ENCODE peak calls at places on chromosomes 12 and 14, in seven cellular contexts. One of them, this sample, is unnamed.

GRCh38 chr12:80862606-80863005 is 75.1 kb downstream of the LIN7A start:
- DNase-seq in BE2C: no peak
- DNase-seq in heart right ventricle: no peak
- DNase-seq in transverse colon: no peak
- DNase-seq in dorsolateral prefrontal cortex: no peak
- DNase-seq in choroid plexus epithelial cell: peak; percentile 24
- DNase-seq in cardiac muscle cell: peak; percentile 53
- DNase-seq in this sample: no peak

GRCh38 chr12:46492471-46493351 is 120.1 kb upstream of the SLC38A2 start:
- DNase-seq in BE2C: no peak
- DNase-seq in heart right ventricle: no peak
- DNase-seq in transverse colon: no peak
- DNase-seq in dorsolateral prefrontal cortex: no peak
- DNase-seq in choroid plexus epithelial cell: peak; percentile 98
- DNase-seq in cardiac muscle cell: peak; percentile 88
- DNase-seq in this sample: peak; percentile 80

GRCh38 chr12:109735825-109736551 is 22.4 kb downstream of the FAM222A start:
- DNase-seq in BE2C: peak; percentile 22
- DNase-seq in heart right ventricle: peak; percentile 61
- DNase-seq in transverse colon: peak; percentile 4
- DNase-seq in dorsolateral prefrontal cortex: no peak
- DNase-seq in choroid plexus epithelial cell: no peak
- DNase-seq in cardiac muscle cell: no peak
- DNase-seq in this sample: no peak

GRCh38 chr12:105245291-105245690 is 9.3 kb upstream of the APPL2 start:
- DNase-seq in BE2C: no peak
- DNase-seq in heart right ventricle: no peak
- DNase-seq in transverse colon: no peak
- DNase-seq in dorsolateral prefrontal cortex: no peak
- DNase-seq in choroid plexus epithelial cell: no peak
- DNase-seq in cardiac muscle cell: peak; percentile 28
- DNase-seq in this sample: no peak

GRCh38 chr14:62209287-62209899 is 447.2 kb downstream of the SNAPC1 start:
- DNase-seq in BE2C: no peak
- DNase-seq in heart right ventricle: no peak
- DNase-seq in transverse colon: no peak
- DNase-seq in dorsolateral prefrontal cortex: no peak
- DNase-seq in choroid plexus epithelial cell: peak; percentile 76
- DNase-seq in cardiac muscle cell: peak; percentile 92
- DNase-seq in this sample: no peak

GRCh38 chr14:101878222-101879211 is 85.9 kb upstream of the DYNC1H1 start:
- DNase-seq in BE2C: no peak
- DNase-seq in heart right ventricle: no peak
- DNase-seq in transverse colon: peak; percentile 39
- DNase-seq in dorsolateral prefrontal cortex: no peak
- DNase-seq in choroid plexus epithelial cell: no peak
- DNase-seq in cardiac muscle cell: no peak
- DNase-seq in this sample: no peak

GRCh38 chr12:122880668-122881067 is 15.3 kb downstream of the VPS37B start:
- DNase-seq in BE2C: no peak
- DNase-seq in heart right ventricle: no peak
- DNase-seq in transverse colon: no peak
- DNase-seq in dorsolateral prefrontal cortex: no peak
- DNase-seq in choroid plexus epithelial cell: peak; percentile 71
- DNase-seq in cardiac muscle cell: peak; percentile 73
- DNase-seq in this sample: no peak

GRCh38 chr14:95609398-95609990 is 74.6 kb downstream of the GLRX5 start:
- DNase-seq in BE2C: peak; percentile 67
- DNase-seq in heart right ventricle: no peak
- DNase-seq in transverse colon: no peak
- DNase-seq in dorsolateral prefrontal cortex: peak; percentile 11
- DNase-seq in choroid plexus epithelial cell: peak; percentile 37
- DNase-seq in cardiac muscle cell: peak; percentile 33
- DNase-seq in this sample: peak; percentile 76

GRCh38 chr12:4909734-4910501 is at the start of gene KCNA1:
- DNase-seq in BE2C: no peak
- DNase-seq in heart right ventricle: peak; percentile 20
- DNase-seq in transverse colon: no peak
- DNase-seq in dorsolateral prefrontal cortex: peak; percentile 81
- DNase-seq in choroid plexus epithelial cell: no peak
- DNase-seq in cardiac muscle cell: peak; percentile 19
- DNase-seq in this sample: peak; percentile 21

GRCh38 chr14:64234877-64235651 is 59.1 kb downstream of the ESR2 start:
- DNase-seq in BE2C: peak; percentile 75
- DNase-seq in heart right ventricle: no peak
- DNase-seq in transverse colon: peak; percentile 37
- DNase-seq in dorsolateral prefrontal cortex: peak; percentile 47
- DNase-seq in choroid plexus epithelial cell: peak; percentile 76
- DNase-seq in cardiac muscle cell: peak; percentile 58
- DNase-seq in this sample: no peak

GRCh38 chr12:107560194-107560905 is 125.2 kb upstream of the PWP1 start:
- DNase-seq in BE2C: no peak
- DNase-seq in heart right ventricle: no peak
- DNase-seq in transverse colon: no peak
- DNase-seq in dorsolateral prefrontal cortex: no peak
- DNase-seq in choroid plexus epithelial cell: no peak
- DNase-seq in cardiac muscle cell: no peak
- DNase-seq in this sample: no peak

GRCh38 chr14:51548187-51548586 is 103.5 kb upstream of the FRMD6 start:
- DNase-seq in BE2C: no peak
- DNase-seq in heart right ventricle: no peak
- DNase-seq in transverse colon: no peak
- DNase-seq in dorsolateral prefrontal cortex: no peak
- DNase-seq in choroid plexus epithelial cell: no peak
- DNase-seq in cardiac muscle cell: no peak
- DNase-seq in this sample: no peak

GRCh38 chr12:50061946-50062725 is 4.7 kb downstream of the ASIC1 start:
- DNase-seq in BE2C: no peak
- DNase-seq in heart right ventricle: no peak
- DNase-seq in transverse colon: no peak
- DNase-seq in dorsolateral prefrontal cortex: no peak
- DNase-seq in choroid plexus epithelial cell: peak; percentile 69
- DNase-seq in cardiac muscle cell: peak; percentile 74
- DNase-seq in this sample: no peak

GRCh38 chr14:92519246-92520101 is 5.9 kb downstream of the RIN3 start:
- DNase-seq in BE2C: no peak
- DNase-seq in heart right ventricle: no peak
- DNase-seq in transverse colon: no peak
- DNase-seq in dorsolateral prefrontal cortex: no peak
- DNase-seq in choroid plexus epithelial cell: no peak
- DNase-seq in cardiac muscle cell: no peak
- DNase-seq in this sample: no peak

GRCh38 chr14:96231731-96232130 is 24.3 kb upstream of the BDKRB1 start:
- DNase-seq in BE2C: no peak
- DNase-seq in heart right ventricle: no peak
- DNase-seq in transverse colon: no peak
- DNase-seq in dorsolateral prefrontal cortex: no peak
- DNase-seq in choroid plexus epithelial cell: no peak
- DNase-seq in cardiac muscle cell: no peak
- DNase-seq in this sample: no peak

GRCh38 chr14:101354726-101355125 is 206.6 kb upstream of the DIO3 start:
- DNase-seq in BE2C: no peak
- DNase-seq in heart right ventricle: no peak
- DNase-seq in transverse colon: no peak
- DNase-seq in dorsolateral prefrontal cortex: no peak
- DNase-seq in choroid plexus epithelial cell: no peak
- DNase-seq in cardiac muscle cell: no peak
- DNase-seq in this sample: no peak

GRCh38 chr12:113196996-113197395 is 11.5 kb downstream of the RITA1 start:
- DNase-seq in BE2C: peak; percentile 71
- DNase-seq in heart right ventricle: no peak
- DNase-seq in transverse colon: peak; percentile 76
- DNase-seq in dorsolateral prefrontal cortex: peak; percentile 61
- DNase-seq in choroid plexus epithelial cell: peak; percentile 89
- DNase-seq in cardiac muscle cell: peak; percentile 88
- DNase-seq in this sample: peak; percentile 84

GRCh38 chr12:24507827-24508226 is 441.1 kb downstream of the BCAT1 start:
- DNase-seq in BE2C: no peak
- DNase-seq in heart right ventricle: no peak
- DNase-seq in transverse colon: no peak
- DNase-seq in dorsolateral prefrontal cortex: no peak
- DNase-seq in choroid plexus epithelial cell: no peak
- DNase-seq in cardiac muscle cell: no peak
- DNase-seq in this sample: no peak

GRCh38 chr14:102863381-102863780 is 59.1 kb upstream of the AMN start:
- DNase-seq in BE2C: no peak
- DNase-seq in heart right ventricle: no peak
- DNase-seq in transverse colon: no peak
- DNase-seq in dorsolateral prefrontal cortex: no peak
- DNase-seq in choroid plexus epithelial cell: no peak
- DNase-seq in cardiac muscle cell: no peak
- DNase-seq in this sample: no peak

GRCh38 chr12:6118891-6119568 is 5.4 kb downstream of the VWF start:
- DNase-seq in BE2C: no peak
- DNase-seq in heart right ventricle: no peak
- DNase-seq in transverse colon: no peak
- DNase-seq in dorsolateral prefrontal cortex: no peak
- DNase-seq in choroid plexus epithelial cell: peak; percentile 73
- DNase-seq in cardiac muscle cell: no peak
- DNase-seq in this sample: no peak

GRCh38 chr14:36665887-36666415 is 4.3 kb downstream of the PAX9 start:
- DNase-seq in BE2C: no peak
- DNase-seq in heart right ventricle: no peak
- DNase-seq in transverse colon: no peak
- DNase-seq in dorsolateral prefrontal cortex: no peak
- DNase-seq in choroid plexus epithelial cell: no peak
- DNase-seq in cardiac muscle cell: no peak
- DNase-seq in this sample: no peak
- H3K4me3 ChIP-seq in BE2C: no peak overlapping the region
- H3K4me3 ChIP-seq in heart right ventricle: no peak overlapping the region
- H3K4me3 ChIP-seq in transverse colon: no peak overlapping the region
- H3K4me3 ChIP-seq in dorsolateral prefrontal cortex: no peak overlapping the region
- H3K4me3 ChIP-seq in choroid plexus epithelial cell: no peak overlapping the region
- H3K4me3 ChIP-seq in cardiac muscle cell: no peak overlapping the region
- H3K4me3 ChIP-seq in this sample: no peak overlapping the region

GRCh38 chr14:74350211-74350943 is 2.1 kb downstream of the VRTN start:
- DNase-seq in BE2C: no peak
- DNase-seq in heart right ventricle: no peak
- DNase-seq in transverse colon: no peak
- DNase-seq in dorsolateral prefrontal cortex: no peak
- DNase-seq in choroid plexus epithelial cell: no peak
- DNase-seq in cardiac muscle cell: no peak
- DNase-seq in this sample: no peak
- H3K4me3 ChIP-seq in BE2C: no peak overlapping the region
- H3K4me3 ChIP-seq in heart right ventricle: no peak overlapping the region
- H3K4me3 ChIP-seq in transverse colon: no peak overlapping the region
- H3K4me3 ChIP-seq in dorsolateral prefrontal cortex: no peak overlapping the region
- H3K4me3 ChIP-seq in choroid plexus epithelial cell: no peak overlapping the region
- H3K4me3 ChIP-seq in cardiac muscle cell: no peak overlapping the region
- H3K4me3 ChIP-seq in this sample: no peak overlapping the region

DNA sequence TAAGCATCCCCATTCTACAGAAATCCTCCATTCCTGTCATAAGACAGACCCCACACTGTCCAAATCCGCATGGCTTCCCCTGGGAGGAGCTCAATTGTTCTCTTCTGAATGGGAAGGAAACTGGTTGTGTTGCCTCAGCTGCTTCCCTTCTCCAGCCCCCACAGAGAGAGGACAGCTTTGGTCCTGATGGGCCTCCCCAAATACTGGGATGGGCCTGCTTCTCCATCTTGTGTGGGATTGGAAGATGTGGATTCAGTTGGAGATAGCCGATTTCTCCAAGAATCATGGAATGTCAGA is 40.3 kb downstream of the IGF1 start:
- DNase-seq in BE2C: no peak
- DNase-seq in heart right ventricle: no peak
- DNase-seq in transverse colon: no peak
- DNase-seq in dorsolateral prefrontal cortex: no peak
- DNase-seq in choroid plexus epithelial cell: no peak
- DNase-seq in cardiac muscle cell: no peak
- DNase-seq in this sample: no peak
- H3K4me3 ChIP-seq in BE2C: no peak overlapping the region
- H3K4me3 ChIP-seq in heart right ventricle: no peak overlapping the region
- H3K4me3 ChIP-seq in transverse colon: no peak overlapping the region
- H3K4me3 ChIP-seq in dorsolateral prefrontal cortex: no peak overlapping the region
- H3K4me3 ChIP-seq in choroid plexus epithelial cell: no peak overlapping the region
- H3K4me3 ChIP-seq in cardiac muscle cell: no peak overlapping the region
- H3K4me3 ChIP-seq in this sample: no peak overlapping the region

DNA sequence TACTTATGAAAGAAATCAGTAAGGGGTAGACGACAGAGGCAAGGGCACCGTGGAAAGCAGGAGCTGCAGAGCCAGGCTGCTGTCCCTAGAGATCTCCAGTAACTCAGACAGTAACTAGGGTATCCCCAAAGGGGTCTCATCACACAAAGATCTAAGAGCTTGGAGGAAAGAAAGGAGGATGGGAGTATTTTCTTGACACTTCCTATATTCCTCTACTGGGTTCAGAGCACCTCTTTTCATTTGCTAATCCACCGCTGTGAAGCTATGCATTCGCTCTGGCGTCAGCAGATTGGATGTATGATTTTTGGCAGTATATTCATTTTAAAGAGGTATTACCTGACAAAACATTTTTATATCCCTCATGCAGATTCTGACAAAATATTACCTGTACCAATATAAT is 12.6 kb downstream of the USP44 start:
- DNase-seq in BE2C: no peak
- DNase-seq in heart right ventricle: no peak
- DNase-seq in transverse colon: no peak
- DNase-seq in dorsolateral prefrontal cortex: no peak
- DNase-seq in choroid plexus epithelial cell: no peak
- DNase-seq in cardiac muscle cell: no peak
- DNase-seq in this sample: no peak
- H3K4me3 ChIP-seq in BE2C: no peak overlapping the region
- H3K4me3 ChIP-seq in heart right ventricle: no peak overlapping the region
- H3K4me3 ChIP-seq in transverse colon: no peak overlapping the region
- H3K4me3 ChIP-seq in dorsolateral prefrontal cortex: no peak overlapping the region
- H3K4me3 ChIP-seq in choroid plexus epithelial cell: no peak overlapping the region
- H3K4me3 ChIP-seq in cardiac muscle cell: no peak overlapping the region
- H3K4me3 ChIP-seq in this sample: no peak overlapping the region

GRCh38 chr12:102484017-102484731 is 3.8 kb upstream of the IGF1 start:
- DNase-seq in BE2C: peak; percentile 36
- DNase-seq in heart right ventricle: peak; percentile 21
- DNase-seq in transverse colon: peak; percentile 54
- DNase-seq in dorsolateral prefrontal cortex: peak; percentile 19
- DNase-seq in choroid plexus epithelial cell: peak; percentile 65
- DNase-seq in cardiac muscle cell: peak; percentile 76
- DNase-seq in this sample: peak; percentile 60
- H3K4me3 ChIP-seq in BE2C: no peak overlapping the region
- H3K4me3 ChIP-seq in heart right ventricle: peak overlapping the region; percentile 27
- H3K4me3 ChIP-seq in transverse colon: no peak overlapping the region
- H3K4me3 ChIP-seq in dorsolateral prefrontal cortex: no peak overlapping the region
- H3K4me3 ChIP-seq in choroid plexus epithelial cell: peak overlapping the region; percentile 49
- H3K4me3 ChIP-seq in cardiac muscle cell: no peak overlapping the region
- H3K4me3 ChIP-seq in this sample: no peak overlapping the region

GRCh38 chr12:43378448-43378847 is 173.6 kb downstream of the ADAMTS20 start:
- DNase-seq in BE2C: no peak
- DNase-seq in heart right ventricle: no peak
- DNase-seq in transverse colon: no peak
- DNase-seq in dorsolateral prefrontal cortex: no peak
- DNase-seq in choroid plexus epithelial cell: no peak
- DNase-seq in cardiac muscle cell: no peak
- DNase-seq in this sample: no peak

DNA sequence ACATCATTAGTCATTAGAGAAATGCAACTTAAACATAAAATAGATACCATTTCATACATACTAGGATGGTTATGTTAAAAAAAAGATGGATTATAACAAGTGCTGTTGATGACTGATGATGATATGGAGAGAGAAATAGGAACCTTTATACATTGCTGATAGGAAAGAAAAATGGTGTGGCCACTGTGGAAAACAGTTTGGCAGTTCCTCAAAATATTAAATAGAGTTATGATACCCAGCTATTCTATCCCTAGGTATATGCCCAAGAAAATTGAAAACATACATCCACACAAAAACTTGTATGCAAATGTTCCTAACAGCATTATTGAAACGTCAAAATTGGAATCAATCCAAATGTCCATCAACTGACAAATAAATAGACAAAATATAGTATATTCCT is 170.1 kb downstream of the ADAMTS20 start:
- DNase-seq in BE2C: no peak
- DNase-seq in heart right ventricle: no peak
- DNase-seq in transverse colon: no peak
- DNase-seq in dorsolateral prefrontal cortex: no peak
- DNase-seq in choroid plexus epithelial cell: no peak
- DNase-seq in cardiac muscle cell: no peak
- DNase-seq in this sample: no peak
- H3K4me3 ChIP-seq in BE2C: no peak overlapping the region
- H3K4me3 ChIP-seq in heart right ventricle: no peak overlapping the region
- H3K4me3 ChIP-seq in transverse colon: no peak overlapping the region
- H3K4me3 ChIP-seq in dorsolateral prefrontal cortex: no peak overlapping the region
- H3K4me3 ChIP-seq in choroid plexus epithelial cell: no peak overlapping the region
- H3K4me3 ChIP-seq in cardiac muscle cell: no peak overlapping the region
- H3K4me3 ChIP-seq in this sample: no peak overlapping the region

This sample was measured in hepatocyte.